ENCODE peak calls at places on chromosomes 12 and 14, in six cellular contexts. One of them, this sample, is unnamed.

GRCh38 chr12:127560041-127560478 is 706.9 kb upstream of the TMEM132C start:
- DNase-seq in H9: no peak
- DNase-seq in epithelial cell of proximal tubule: no peak
- DNase-seq in AG08396: no peak
- DNase-seq in epithelial cell of esophagus: no peak
- DNase-seq in Ammon's horn: no peak
- DNase-seq in this sample: no peak

GRCh38 chr12:68159681-68160304 is at the start of gene IFNG:
- DNase-seq in epithelial cell of esophagus: no peak
- DNase-seq in H9: no peak
- DNase-seq in AG08396: no peak
- DNase-seq in Ammon's horn: no peak
- DNase-seq in epithelial cell of proximal tubule: no peak
- DNase-seq in this sample: no peak

GRCh38 chr12:27852742-27853141 is 72.7 kb upstream of the MANSC4 start:
- DNase-seq in H9: no peak
- DNase-seq in Ammon's horn: no peak
- DNase-seq in AG08396: no peak
- DNase-seq in epithelial cell of proximal tubule: no peak
- DNase-seq in epithelial cell of esophagus: no peak
- DNase-seq in this sample: no peak

GRCh38 chr12:52870361-52871290 is 21.8 kb upstream of the KRT78 start:
- DNase-seq in H9: peak
- DNase-seq in Ammon's horn: peak
- DNase-seq in AG08396: peak
- DNase-seq in epithelial cell of esophagus: peak
- DNase-seq in epithelial cell of proximal tubule: no peak
- DNase-seq in this sample: peak

GRCh38 chr14:102262894-102263462 is 42.0 kb downstream of the MOK start:
- DNase-seq in Ammon's horn: peak
- DNase-seq in epithelial cell of proximal tubule: no peak
- DNase-seq in AG08396: no peak
- DNase-seq in H9: peak
- DNase-seq in epithelial cell of esophagus: peak
- DNase-seq in this sample: no peak

GRCh38 chr12:117818400-117818799 is 150.4 kb downstream of the KSR2 start:
- DNase-seq in H9: no peak
- DNase-seq in epithelial cell of esophagus: no peak
- DNase-seq in Ammon's horn: peak
- DNase-seq in AG08396: no peak
- DNase-seq in epithelial cell of proximal tubule: no peak
- DNase-seq in this sample: no peak

GRCh38 chr14:21308132-21308478 is 28.2 kb downstream of the RPGRIP1 start:
- DNase-seq in epithelial cell of esophagus: no peak
- DNase-seq in AG08396: no peak
- DNase-seq in epithelial cell of proximal tubule: no peak
- DNase-seq in H9: no peak
- DNase-seq in Ammon's horn: no peak
- DNase-seq in this sample: no peak

GRCh38 chr14:68612049-68612448 is 180.8 kb downstream of the ZFP36L1 start:
- DNase-seq in epithelial cell of proximal tubule: no peak
- DNase-seq in Ammon's horn: no peak
- DNase-seq in H9: no peak
- DNase-seq in epithelial cell of esophagus: no peak
- DNase-seq in AG08396: no peak
- DNase-seq in this sample: peak

GRCh38 chr12:117662620-117663395 is 301.4 kb upstream of the NOS1 start:
- DNase-seq in AG08396: no peak
- DNase-seq in epithelial cell of proximal tubule: no peak
- DNase-seq in Ammon's horn: no peak
- DNase-seq in H9: no peak
- DNase-seq in epithelial cell of esophagus: no peak
- DNase-seq in this sample: no peak

GRCh38 chr12:68886636-68887572 is 46.1 kb downstream of the CPM start:
- DNase-seq in H9: no peak
- DNase-seq in epithelial cell of esophagus: no peak
- DNase-seq in Ammon's horn: no peak
- DNase-seq in epithelial cell of proximal tubule: no peak
- DNase-seq in AG08396: no peak
- DNase-seq in this sample: no peak

GRCh38 chr12:104624529-104624928 is 167.8 kb downstream of the CHST11 start:
- DNase-seq in AG08396: no peak
- DNase-seq in H9: no peak
- DNase-seq in Ammon's horn: no peak
- DNase-seq in epithelial cell of esophagus: peak
- DNase-seq in epithelial cell of proximal tubule: no peak
- DNase-seq in this sample: no peak

GRCh38 chr12:132490481-132491348 is 764 bp downstream of the FBRSL1 start:
- DNase-seq in H9: no peak
- DNase-seq in epithelial cell of esophagus: peak
- DNase-seq in epithelial cell of proximal tubule: no peak
- DNase-seq in Ammon's horn: no peak
- DNase-seq in AG08396: peak
- DNase-seq in this sample: peak

GRCh38 chr14:93729993-93730392 is 58.3 kb downstream of the PRIMA1 start:
- DNase-seq in AG08396: no peak
- DNase-seq in epithelial cell of proximal tubule: no peak
- DNase-seq in epithelial cell of esophagus: no peak
- DNase-seq in Ammon's horn: peak
- DNase-seq in H9: no peak
- DNase-seq in this sample: no peak

GRCh38 chr12:77830502-77830901 is at the start of gene NAV3:
- DNase-seq in epithelial cell of esophagus: no peak
- DNase-seq in H9: no peak
- DNase-seq in epithelial cell of proximal tubule: no peak
- DNase-seq in Ammon's horn: no peak
- DNase-seq in AG08396: no peak
- DNase-seq in this sample: no peak

GRCh38 chr12:46430340-46430948 is 57.9 kb upstream of the SLC38A2 start:
- DNase-seq in AG08396: peak
- DNase-seq in Ammon's horn: no peak
- DNase-seq in H9: no peak
- DNase-seq in epithelial cell of proximal tubule: peak
- DNase-seq in epithelial cell of esophagus: peak
- DNase-seq in this sample: peak

GRCh38 chr12:97502600-97502999 is 40.0 kb downstream of the RMST start:
- DNase-seq in AG08396: no peak
- DNase-seq in epithelial cell of esophagus: no peak
- DNase-seq in H9: no peak
- DNase-seq in Ammon's horn: no peak
- DNase-seq in epithelial cell of proximal tubule: no peak
- DNase-seq in this sample: no peak

This sample was measured in hepatic stellate cell.